ENCODE peak calls at places on chromosomes 16 and 17, in nine cellular contexts. D is fibroblast of villous mesenchyme, S is colonic mucosa, A is lower leg skin, B is tibial nerve, Y is GM06990, L is lung, P is stomach, I is neural progenitor cell. U is an unnamed sample.

GRCh38 chr17:72125742-72126141 is 4.9 kb downstream of the SOX9 start:
- DNase-seq in D (no peak), S (no peak), A (no peak), B (no peak), Y (no peak), L (no peak), P (no peak), I (no peak), U (no peak)

GRCh38 chr17:80260791-80261158 is at the start of gene RNF213:
- DNase-seq in D (peak; percentile 37), S (peak; percentile 49), A (no peak), B (no peak), Y (peak; percentile 72), L (peak; percentile 41), P (peak; percentile 68), I (peak; percentile 79), U (no peak)

GRCh38 chr17:18167421-18167820 is 16.2 kb upstream of the ALKBH5 start:
- DNase-seq in D (no peak), S (no peak), A (no peak), B (no peak), Y (no peak), L (no peak), P (no peak), I (no peak), U (no peak)

GRCh38 chr16:85393674-85394510 is 219.2 kb upstream of the GSE1 start:
- DNase-seq in D (peak; percentile 77), S (peak; percentile 72), A (no peak), B (peak; percentile 31), Y (peak; percentile 65), L (peak; percentile 64), P (peak; percentile 66), I (peak; percentile 88), U (no peak)

GRCh38 chr17:20241855-20242254 is 225.5 kb downstream of the LGALS9B start:
- DNase-seq in D (no peak), S (no peak), A (no peak), B (no peak), Y (no peak), L (no peak), P (no peak), I (no peak), U (no peak)

GRCh38 chr17:3695723-3696411 is at the start of gene P2RX5:
- DNase-seq in D (peak; percentile 16), S (no peak), A (no peak), B (no peak), Y (peak; percentile 85), L (no peak), P (no peak), I (peak; percentile 76), U (no peak)

GRCh38 chr16:19781196-19781595 is 63.1 kb downstream of the IQCK start:
- DNase-seq in D (peak; percentile 72), S (peak; percentile 4), A (no peak), B (no peak), Y (no peak), L (no peak), P (no peak), I (no peak), U (no peak)

GRCh38 chr17:2025622-2026309 is 632 bp upstream of the RTN4RL1 start:
- DNase-seq in D (peak; percentile 68), S (peak; percentile 76), A (peak; percentile 74), B (peak; percentile 60), Y (no peak), L (peak; percentile 71), P (peak; percentile 81), I (peak; percentile 74), U (no peak)

GRCh38 chr17:43832168-43832975 is 574 bp downstream of the MPP3 start:
- DNase-seq in D (peak; percentile 67), S (peak; percentile 55), A (no peak), B (no peak), Y (no peak), L (peak; percentile 52), P (peak; percentile 69), I (peak; percentile 57), U (no peak)

GRCh38 chr17:41985919-41986318 is 19.3 kb downstream of the CNP start:
- DNase-seq in D (no peak), S (no peak), A (no peak), B (no peak), Y (no peak), L (no peak), P (no peak), I (no peak), U (no peak)

GRCh38 chr16:29645699-29646187 is 17.3 kb upstream of the SPN start:
- DNase-seq in D (no peak), S (no peak), A (no peak), B (no peak), Y (peak; percentile 56), L (no peak), P (no peak), I (no peak), U (no peak)

GRCh38 chr16:4828567-4829320 is 18.3 kb downstream of the GLYR1 start:
- DNase-seq in D (no peak), S (no peak), A (no peak), B (no peak), Y (no peak), L (no peak), P (no peak), I (no peak), U (no peak)

GRCh38 chr17:8672326-8672725 is 41.8 kb upstream of the MYH10 start:
- DNase-seq in D (no peak), S (no peak), A (no peak), B (no peak), Y (no peak), L (no peak), P (no peak), I (no peak), U (no peak)

GRCh38 chr16:57528499-57529323 is 7.7 kb downstream of the CCDC102A start:
- DNase-seq in D (no peak), S (peak; percentile 85), A (no peak), B (no peak), Y (no peak), L (no peak), P (peak; percentile 71), I (peak; percentile 89), U (no peak)

GRCh38 chr17:81328925-81329278 is 33.8 kb upstream of the SLC38A10 start:
- DNase-seq in D (peak; percentile 47), S (no peak), A (no peak), B (no peak), Y (no peak), L (no peak), P (no peak), I (no peak), U (no peak)

GRCh38 chr17:44108440-44109311 is 14.8 kb downstream of the HDAC5 start:
- DNase-seq in D (peak; percentile 96), S (peak; percentile 64), A (no peak), B (peak; percentile 54), Y (no peak), L (peak; percentile 47), P (peak; percentile 65), I (no peak), U (no peak)

GRCh38 chr17:40615989-40616476 is 31.6 kb downstream of the SMARCE1 start:
- DNase-seq in D (no peak), S (no peak), A (no peak), B (no peak), Y (no peak), L (no peak), P (no peak), I (no peak), U (no peak)

GRCh38 chr17:81057079-81057730 is 22.3 kb downstream of the BAIAP2 start:
- DNase-seq in D (peak; percentile 82), S (peak; percentile 88), A (peak; percentile 91), B (peak; percentile 76), Y (no peak), L (peak; percentile 81), P (peak; percentile 84), I (peak; percentile 43), U (no peak)

GRCh38 chr17:41403409-41404023 is 6.1 kb upstream of the KRT31 start:
- DNase-seq in D (no peak), S (no peak), A (no peak), B (no peak), Y (no peak), L (no peak), P (no peak), I (no peak), U (no peak)

GRCh38 chr16:85774136-85774535 is 23.2 kb upstream of the C16orf74 start:
- DNase-seq in D (no peak), S (no peak), A (no peak), B (no peak), Y (no peak), L (no peak), P (no peak), I (no peak), U (no peak)

GRCh38 chr16:3155972-3156371 is 21.1 kb downstream of the ZNF213 start:
- DNase-seq in D (no peak), S (no peak), A (no peak), B (no peak), Y (no peak), L (no peak), P (no peak), I (no peak), U (no peak)
- TF ChIP-seq CTCF in D (no peak), S (no peak), A (no peak), B (no peak), Y (no peak), L (no peak), P (no peak), I (no peak), U (no peak)

DNA sequence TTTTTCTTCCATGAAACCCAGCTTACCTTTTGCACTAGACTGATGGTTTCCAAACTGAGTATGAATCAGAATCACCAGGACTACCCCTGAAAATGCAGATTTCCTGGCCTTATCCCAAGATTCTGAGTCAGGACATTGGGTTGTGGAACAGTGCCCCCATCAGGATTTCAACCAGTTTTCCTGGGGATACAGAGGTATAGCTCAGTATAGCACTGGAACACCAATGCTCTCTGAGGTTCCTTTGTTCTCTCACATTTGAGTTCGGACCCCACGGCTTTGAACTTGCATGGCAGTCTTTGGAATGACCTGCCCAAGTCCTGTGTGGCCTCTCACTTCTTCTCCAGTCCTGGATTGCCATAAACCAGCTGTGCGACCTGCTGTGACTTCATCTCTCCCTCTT is 12.8 kb upstream of the CCL8 start:
- DNase-seq in D (peak; percentile 57), S (no peak), A (no peak), B (no peak), Y (no peak), L (peak; percentile 40), P (no peak), I (peak; percentile 35), U (peak; percentile 37)
- TF ChIP-seq CTCF in D (peak; percentile 43), S (peak; percentile 13), A (no peak), B (peak; percentile 45), Y (no peak), L (peak; percentile 4), P (no peak), I (peak; percentile 56), U (peak; percentile 84)

GRCh38 chr16:89700649-89701424 is 668 bp downstream of the SPATA2L start:
- DNase-seq in D (peak; percentile 56), S (peak; percentile 70), A (no peak), B (no peak), Y (peak; percentile 76), L (no peak), P (peak; percentile 76), I (peak; percentile 87), U (no peak)
- TF ChIP-seq CTCF in D (peak; percentile 30), S (no peak), A (no peak), B (no peak), Y (no peak), L (no peak), P (no peak), I (peak; percentile 36), U (peak; percentile 30)

GRCh38 chr17:35073991-35074627 is 10.6 kb upstream of the RFFL start:
- DNase-seq in D (no peak), S (no peak), A (no peak), B (no peak), Y (no peak), L (no peak), P (no peak), I (no peak), U (no peak)
- TF ChIP-seq CTCF in D (no peak), S (no peak), A (no peak), B (no peak), Y (no peak), L (no peak), P (no peak), I (no peak), U (no peak)

U was measured in epithelial cell of proximal tubule.